ENCODE peak calls at places on chromosomes 13 and 19, in six cellular contexts. L is HS-27A, I is omental fat pad, W is dermis microvascular lymphatic vessel endothelial cell, K is NCI-H1105, P is Peyer's patch. F is an unnamed sample.
A peak's percentile ranks its signal among the peaks of the same experiment; 100 is the strongest.

GRCh38 chr19:28737021-28737525 is 475.9 kb downstream of the UQCRFS1 start:
- DNase-seq in L (no peak), I (no peak), W (peak; percentile 3), K (peak; percentile 34), P (no peak), F (peak; percentile 70)

GRCh38 chr13:114161644-114162532 is 17.2 kb upstream of the CFAP97D2 start:
- DNase-seq in L (no peak), I (peak; percentile 46), W (peak; percentile 86), K (no peak), P (peak; percentile 67), F (peak; percentile 84)

GRCh38 chr19:52640916-52641315 is 2.8 kb upstream of the ZNF83 start:
- DNase-seq in L (no peak), I (no peak), W (peak; percentile 6), K (no peak), P (no peak), F (peak; percentile 65)

GRCh38 chr19:14150041-14150769 is 13.8 kb upstream of the ASF1B start:
- DNase-seq in L (no peak), I (no peak), W (no peak), K (no peak), P (no peak), F (no peak)

GRCh38 chr19:23071087-23071511 is 45.7 kb upstream of the ZNF730 start:
- DNase-seq in L (no peak), I (no peak), W (peak; percentile 7), K (no peak), P (no peak), F (peak; percentile 40)

GRCh38 chr13:113955235-113955634 is 18.6 kb downstream of the C13orf46 start:
- DNase-seq in L (no peak), I (no peak), W (no peak), K (no peak), P (no peak), F (no peak)

GRCh38 chr19:1472227-1473055 is 6.6 kb downstream of the C19orf25 start:
- DNase-seq in L (no peak), I (no peak), W (no peak), K (no peak), P (no peak), F (no peak)

GRCh38 chr19:2266183-2266993 is 10.2 kb upstream of the JSRP1 start:
- DNase-seq in L (no peak), I (peak; percentile 80), W (peak; percentile 86), K (no peak), P (peak; percentile 91), F (peak; percentile 83)

GRCh38 chr19:41528106-41528505 is 47.9 kb upstream of the CEACAM21 start:
- DNase-seq in L (no peak), I (no peak), W (no peak), K (no peak), P (no peak), F (no peak)

GRCh38 chr13:28611654-28612131 is 47.2 kb upstream of the POMP start:
- DNase-seq in L (no peak), I (no peak), W (peak; percentile 58), K (no peak), P (no peak), F (no peak)

GRCh38 chr13:109243311-109243951 is 543.0 kb downstream of the IRS2 start:
- DNase-seq in L (peak; percentile 87), I (no peak), W (peak; percentile 33), K (no peak), P (no peak), F (peak; percentile 84)

GRCh38 chr19:29517946-29518345 is 7.8 kb upstream of the VSTM2B start:
- DNase-seq in L (no peak), I (no peak), W (no peak), K (no peak), P (no peak), F (no peak)

GRCh38 chr13:90403330-90404082 is 944.0 kb upstream of the MIR17HG start:
- DNase-seq in L (no peak), I (no peak), W (no peak), K (no peak), P (no peak), F (no peak)

GRCh38 chr13:23695711-23696512 is 125.7 kb downstream of the TNFRSF19 start:
- DNase-seq in L (no peak), I (no peak), W (peak; percentile 5), K (no peak), P (peak; percentile 51), F (peak; percentile 29)

GRCh38 chr19:4694211-4694987 is 24.3 kb upstream of the MYDGF start:
- DNase-seq in L (peak; percentile 57), I (no peak), W (peak; percentile 96), K (no peak), P (no peak), F (peak; percentile 90)

GRCh38 chr19:1251233-1251502 is 2.8 kb downstream of the MIDN start:
- DNase-seq in L (no peak), I (no peak), W (peak; percentile 82), K (no peak), P (no peak), F (no peak)

GRCh38 chr13:98548230-98548629 is 28.7 kb downstream of the STK24 start:
- DNase-seq in L (no peak), I (no peak), W (no peak), K (no peak), P (no peak), F (no peak)

GRCh38 chr13:35926859-35927530 is 204.2 kb downstream of the DCLK1 start:
- DNase-seq in L (no peak), I (no peak), W (no peak), K (no peak), P (no peak), F (no peak)

GRCh38 chr19:17320435-17320834 is 11.1 kb downstream of the DDA1 start:
- DNase-seq in L (no peak), I (no peak), W (no peak), K (no peak), P (no peak), F (no peak)

GRCh38 chr13:109700176-109700575 is 86.2 kb downstream of the IRS2 start:
- DNase-seq in L (peak; percentile 11), I (no peak), W (peak; percentile 67), K (peak; percentile 94), P (no peak), F (peak; percentile 57)

GRCh38 chr13:61192826-61193225 is 222.8 kb downstream of the PCDH20 start:
- DNase-seq in L (no peak), I (no peak), W (no peak), K (no peak), P (no peak), F (no peak)

GRCh38 chr13:44703371-44703770 is 127.2 kb upstream of the TSC22D1 start:
- DNase-seq in L (no peak), I (no peak), W (no peak), K (no peak), P (no peak), F (peak; percentile 69)

GRCh38 chr19:44593294-44593693 is 20.1 kb upstream of the IGSF23 start:
- DNase-seq in L (no peak), I (no peak), W (no peak), K (no peak), P (no peak), F (no peak)

GRCh38 chr19:14440049-14440448 is 6.9 kb downstream of the PKN1 start:
- DNase-seq in L (no peak), I (no peak), W (peak; percentile 27), K (no peak), P (peak; percentile 95), F (no peak)